ENCODE peak calls at places on chromosomes 1 and 21, in five cellular contexts. E is transverse colon, G is lower lobe of right lung, V is tibial nerve, Z is fibroblast of the aortic adventitia. M is an unnamed sample.

GRCh38 chr1:13465515-13465914 is 48.3 kb downstream of the LRRC38 start:
- DNase-seq in E (no peak), G (no peak), V (no peak), Z (no peak), M (no peak)

GRCh38 chr1:206721454-206721853 is 36.7 kb downstream of the MAPKAPK2 start:
- DNase-seq in E (peak; percentile 4), G (no peak), V (no peak), Z (no peak), M (no peak)

GRCh38 chr1:155064109-155064812 is 721 bp downstream of the EFNA4 start:
- DNase-seq in E (peak; percentile 42), G (no peak), V (no peak), Z (peak; percentile 16), M (no peak)

GRCh38 chr1:119794856-119795255 is 16.4 kb downstream of the REG4 start:
- DNase-seq in E (no peak), G (no peak), V (no peak), Z (peak; percentile 77), M (no peak)

GRCh38 chr1:21651214-21652042 is 17.7 kb downstream of the RAP1GAP start:
- DNase-seq in E (peak; percentile 51), G (no peak), V (no peak), Z (no peak), M (no peak)

GRCh38 chr1:160576430-160576829 is 2.9 kb downstream of the CD84 start:
- DNase-seq in E (no peak), G (no peak), V (no peak), Z (no peak), M (no peak)

GRCh38 chr1:201171063-201172036 is 17.1 kb upstream of the TMEM9 start:
- DNase-seq in E (peak; percentile 45), G (peak; percentile 58), V (no peak), Z (peak; percentile 36), M (no peak)

GRCh38 chr1:228748431-228748830 is 13.2 kb downstream of the RHOU start:
- DNase-seq in E (no peak), G (no peak), V (no peak), Z (no peak), M (no peak)

GRCh38 chr1:17791055-17791390 is 35.9 kb downstream of the ACTL8 start:
- DNase-seq in E (no peak), G (no peak), V (no peak), Z (no peak), M (no peak)

GRCh38 chr1:25573591-25573930 is 30.2 kb downstream of the LDLRAP1 start:
- DNase-seq in E (peak; percentile 39), G (peak; percentile 62), V (no peak), Z (no peak), M (no peak)

GRCh38 chr1:63916485-63917360 is 142.9 kb downstream of the ROR1 start:
- DNase-seq in E (no peak), G (no peak), V (no peak), Z (no peak), M (no peak)

GRCh38 chr1:242129103-242129502 is 130.2 kb upstream of the MAP1LC3C start:
- DNase-seq in E (no peak), G (no peak), V (no peak), Z (no peak), M (no peak)

GRCh38 chr1:96481410-96481809 is 240.2 kb upstream of the PTBP2 start:
- DNase-seq in E (no peak), G (no peak), V (no peak), Z (no peak), M (no peak)

GRCh38 chr1:215407575-215407974 is 159.5 kb upstream of the KCTD3 start:
- DNase-seq in E (no peak), G (no peak), V (no peak), Z (peak; percentile 7), M (no peak)

GRCh38 chr21:39385299-39386145 is 36.6 kb upstream of the HMGN1 start:
- DNase-seq in E (peak; percentile 90), G (peak; percentile 90), V (peak; percentile 38), Z (peak; percentile 81), M (no peak)

GRCh38 chr1:17227358-17227915 is 21.5 kb upstream of the PADI3 start:
- DNase-seq in E (no peak), G (no peak), V (no peak), Z (no peak), M (no peak)

GRCh38 chr1:164587617-164588367 is 28.8 kb downstream of the PBX1 start:
- DNase-seq in E (no peak), G (no peak), V (no peak), Z (no peak), M (no peak)

GRCh38 chr1:15750924-15751323 is 7.7 kb upstream of the FBLIM1 start:
- DNase-seq in E (no peak), G (no peak), V (no peak), Z (no peak), M (no peak)

GRCh38 chr1:105138445-105138821 is 1388.7 kb downstream of the AMY1C start:
- DNase-seq in E (no peak), G (no peak), V (no peak), Z (no peak), M (no peak)

GRCh38 chr21:44092201-44092600 is 15.0 kb upstream of the PWP2 start:
- DNase-seq in E (no peak), G (no peak), V (no peak), Z (no peak), M (no peak)

GRCh38 chr1:70685300-70686286 is 274.5 kb downstream of the CTH start:
- DNase-seq in E (peak; percentile 51), G (peak; percentile 49), V (peak; percentile 16), Z (peak; percentile 81), M (peak; percentile 5)

GRCh38 chr1:155392898-155393411 is 72.3 kb downstream of the RUSC1 start:
- DNase-seq in E (no peak), G (peak; percentile 55), V (no peak), Z (peak; percentile 27), M (no peak)

GRCh38 chr1:25875856-25876692 is 566 bp upstream of the PAQR7 start:
- DNase-seq in E (no peak), G (peak; percentile 71), V (no peak), Z (no peak), M (no peak)

GRCh38 chr1:18426580-18426979 is 54.1 kb upstream of the KLHDC7A start:
- DNase-seq in E (no peak), G (no peak), V (no peak), Z (no peak), M (no peak)

GRCh38 chr1:109105881-109106280 is 8.0 kb upstream of the ELAPOR1 start:
- DNase-seq in E (no peak), G (no peak), V (no peak), Z (no peak), M (no peak)

GRCh38 chr1:53862507-53862906 is 24.4 kb upstream of the NDC1 start:
- DNase-seq in E (no peak), G (no peak), V (no peak), Z (no peak), M (no peak)

GRCh38 chr1:94119306-94119705 is 1.6 kb downstream of the ABCA4 start:
- DNase-seq in E (no peak), G (no peak), V (no peak), Z (no peak), M (no peak)

GRCh38 chr21:32412998-32413504 is 545 bp downstream of the EVA1C start:
- DNase-seq in E (peak; percentile 86), G (peak; percentile 80), V (peak; percentile 33), Z (peak; percentile 38), M (no peak)

GRCh38 chr1:172107261-172107820 is 266.0 kb downstream of the DNM3 start:
- DNase-seq in E (no peak), G (no peak), V (no peak), Z (no peak), M (no peak)

GRCh38 chr1:90925928-90926869 is 95.6 kb downstream of the ZNF644 start:
- DNase-seq in E (no peak), G (no peak), V (no peak), Z (peak; percentile 78), M (peak; percentile 31)

GRCh38 chr1:61287734-61288133 is 205.4 kb downstream of the NFIA start:
- DNase-seq in E (no peak), G (no peak), V (no peak), Z (peak; percentile 97), M (peak; percentile 70)

GRCh38 chr1:8418301-8418700 is 100.4 kb downstream of the SLC45A1 start:
- DNase-seq in E (no peak), G (no peak), V (no peak), Z (no peak), M (no peak)
- H3K4me3 ChIP-seq in E (no peak overlapping the region), G (no peak overlapping the region), V (no peak overlapping the region), Z (no peak overlapping the region), M (no peak overlapping the region)

GRCh38 chr1:35539824-35540261 is 17.4 kb downstream of the KIAA0319L start:
- DNase-seq in E (no peak), G (no peak), V (no peak), Z (peak; percentile 85), M (no peak)

GRCh38 chr1:35539073-35539823 is 18.0 kb downstream of the KIAA0319L start:
- DNase-seq in E (no peak), G (no peak), V (no peak), Z (peak; percentile 45), M (no peak)

GRCh38 chr1:35546614-35547013 is 10.6 kb downstream of the KIAA0319L start:
- DNase-seq in E (no peak), G (no peak), V (no peak), Z (no peak), M (no peak)

GRCh38 chr1:35544976-35545375 is 12.2 kb downstream of the KIAA0319L start:
- DNase-seq in E (peak; percentile 35), G (no peak), V (no peak), Z (peak; percentile 47), M (no peak)
- TF ChIP-seq CTCF in E (no peak), G (peak; percentile 47), V (peak; percentile 29), Z (no peak), M (peak; percentile 16)

DNA sequence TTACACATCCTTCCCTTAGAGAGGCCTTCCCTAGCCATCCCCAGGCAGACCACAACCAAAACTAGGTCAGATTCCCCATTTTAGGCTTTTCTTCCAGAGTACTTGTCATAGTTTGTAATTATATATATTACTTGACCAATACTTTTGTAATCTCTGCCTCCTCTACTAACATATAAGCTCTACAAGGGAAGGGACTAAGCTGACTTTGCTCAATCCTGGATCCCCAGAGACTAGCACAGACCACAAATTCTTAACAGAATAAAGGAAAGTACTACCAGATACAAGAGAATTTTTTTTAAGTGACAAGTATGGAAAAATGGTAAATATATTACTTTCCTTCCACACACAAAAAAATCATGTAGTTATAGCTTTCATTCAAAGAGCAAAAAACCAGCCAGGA is 2.0 kb downstream of the ZMYM6 start:
- DNase-seq in E (no peak), G (no peak), V (no peak), Z (peak; percentile 26), M (no peak)
- H3K4me3 ChIP-seq in E (no peak overlapping the region), G (peak overlapping the region; percentile 70), V (no peak overlapping the region), Z (peak overlapping the region; percentile 93), M (no peak overlapping the region)

GRCh38 chr1:220153147-220153546 is 59.2 kb downstream of the IARS2 start:
- DNase-seq in E (no peak), G (no peak), V (no peak), Z (no peak), M (no peak)

GRCh38 chr1:220144051-220144450 is 50.1 kb downstream of the IARS2 start:
- DNase-seq in E (no peak), G (no peak), V (no peak), Z (no peak), M (no peak)

GRCh38 chr1:220151454-220151853 is 57.5 kb downstream of the IARS2 start:
- DNase-seq in E (no peak), G (no peak), V (peak; percentile 20), Z (peak; percentile 68), M (no peak)

DNA sequence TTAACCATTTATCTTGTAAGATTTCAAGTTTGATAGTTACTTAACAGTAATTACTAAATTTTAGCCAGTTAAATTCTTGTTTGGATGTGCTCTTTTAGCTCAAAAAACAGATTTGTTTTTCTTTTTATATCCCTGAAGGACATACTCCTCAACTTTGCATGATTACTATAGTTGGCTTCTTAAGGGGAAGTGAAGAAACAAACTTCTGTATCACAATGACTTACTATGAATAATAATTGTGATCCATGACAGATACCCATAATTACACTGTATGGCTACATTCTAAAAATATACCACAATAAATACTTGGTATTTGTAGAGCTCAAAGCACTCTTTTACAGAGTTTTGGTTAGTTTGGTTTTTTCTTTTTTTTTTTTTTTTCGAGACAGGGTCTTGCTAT is 55.8 kb downstream of the IARS2 start:
- DNase-seq in E (no peak), G (no peak), V (no peak), Z (no peak), M (no peak)
- TF ChIP-seq CTCF in E (no peak), G (no peak), V (no peak), Z (no peak), M (no peak)

M was measured in AG04449.